ENCODE peak calls at places on chromosomes 5 and 9, in ten cellular contexts. Z, F, M, I, Q, K, Y, V, U and G are unnamed samples. For H3K27me3, the result is how much of the 10 kb centered on the place peaks cover.

GRCh38 chr5:134029156-134029555 is 24.4 kb upstream of the VDAC1 start:
- DNase-seq in V (no peak), K (no peak), M (peak), Y (no peak), U (no peak), I (peak), Q (no peak), F (no peak), Z (no peak), G (no peak)

GRCh38 chr5:55218966-55219365 is 8.1 kb downstream of the MCIDAS start:
- DNase-seq in U (no peak), Y (no peak), F (peak), I (no peak), V (no peak), Z (no peak), M (peak), K (no peak), Q (no peak), G (peak)

GRCh38 chr9:76115396-76115795 is 224.9 kb downstream of the PCSK5 start:
- DNase-seq in F (no peak), I (no peak), Q (no peak), M (no peak), Y (no peak), Z (no peak), V (no peak), U (no peak), K (no peak), G (no peak)

GRCh38 chr5:54357371-54358058 is 47.1 kb upstream of the ARL15 start:
- DNase-seq in K (no peak), Z (no peak), F (no peak), V (no peak), I (no peak), U (no peak), Q (no peak), M (no peak), Y (peak), G (no peak)

GRCh38 chr9:128102861-128103588 is 24.5 kb downstream of the PTGES2 start:
- DNase-seq in Y (no peak), K (peak), Z (peak), V (no peak), F (no peak), I (no peak), M (no peak), Q (no peak), U (peak), G (peak)

GRCh38 chr5:133245191-133246052 is 193.6 kb downstream of the HSPA4 start:
- DNase-seq in M (peak), I (peak), K (no peak), V (no peak), F (no peak), Y (peak), Z (no peak), Q (no peak), U (no peak), G (peak)

GRCh38 chr9:91192379-91192775 is 169.3 kb downstream of the AUH start:
- DNase-seq in Y (no peak), M (no peak), F (no peak), K (no peak), Q (no peak), Z (peak), U (peak), V (no peak), I (peak), G (no peak)

GRCh38 chr9:130255638-130255930 is 10.0 kb upstream of the HMCN2 start:
- DNase-seq in Q (no peak), I (no peak), M (no peak), F (no peak), Y (no peak), K (no peak), Z (no peak), V (no peak), U (no peak), G (no peak)

GRCh38 chr9:96417610-96418073 is 528 bp downstream of the ZNF367 start:
- DNase-seq in Q (no peak), Y (no peak), M (no peak), F (no peak), V (no peak), I (no peak), K (peak), Z (peak), U (peak), G (no peak)

GRCh38 chr9:131266301-131267229 is 9.7 kb downstream of the FAM78A start:
- DNase-seq in F (no peak), M (peak), Q (no peak), Y (no peak), Z (peak), U (no peak), V (no peak), I (no peak), K (no peak), G (peak)

GRCh38 chr9:82553654-82554366 is 509.1 kb downstream of the RASEF start:
- DNase-seq in F (no peak), U (no peak), Z (no peak), V (no peak), Q (no peak), K (no peak), I (peak), M (peak), Y (peak), G (no peak)

GRCh38 chr5:160479926-160480325 is 58.3 kb downstream of the PTTG1 start:
- DNase-seq in U (peak), F (no peak), Y (no peak), I (peak), K (no peak), M (peak), V (no peak), Q (no peak), Z (no peak), G (no peak)

GRCh38 chr9:95963659-95964058 is 88.2 kb downstream of the ERCC6L2 start:
- DNase-seq in Q (no peak), V (no peak), F (no peak), K (no peak), Z (no peak), I (no peak), M (no peak), Y (no peak), U (no peak), G (no peak)

GRCh38 chr5:132179410-132179809 is 48.2 kb downstream of the P4HA2 start:
- DNase-seq in M (no peak), Q (no peak), Y (no peak), Z (no peak), V (no peak), F (no peak), K (no peak), I (no peak), U (no peak), G (no peak)

GRCh38 chr9:3856592-3856991 is 330.8 kb upstream of the RFX3 start:
- DNase-seq in V (no peak), U (no peak), Z (no peak), F (no peak), Q (no peak), I (peak), M (peak), Y (no peak), K (no peak), G (no peak)

GRCh38 chr5:125093776-125094175 is 347.3 kb upstream of the ZNF608 start:
- DNase-seq in I (peak), Y (peak), K (no peak), F (no peak), Q (no peak), U (no peak), M (peak), Z (no peak), V (no peak), G (no peak)

GRCh38 chr5:170333161-170333909 is 35.8 kb upstream of the LCP2 start:
- DNase-seq in V (peak), Z (no peak), U (no peak), M (no peak), Y (peak), K (no peak), Q (no peak), F (no peak), I (no peak), G (no peak)

GRCh38 chr9:76595645-76596044 is 136.7 kb downstream of the GCNT1 start:
- DNase-seq in V (no peak), F (no peak), Q (no peak), U (no peak), Z (no peak), I (no peak), Y (no peak), K (no peak), M (no peak), G (no peak)

DNA sequence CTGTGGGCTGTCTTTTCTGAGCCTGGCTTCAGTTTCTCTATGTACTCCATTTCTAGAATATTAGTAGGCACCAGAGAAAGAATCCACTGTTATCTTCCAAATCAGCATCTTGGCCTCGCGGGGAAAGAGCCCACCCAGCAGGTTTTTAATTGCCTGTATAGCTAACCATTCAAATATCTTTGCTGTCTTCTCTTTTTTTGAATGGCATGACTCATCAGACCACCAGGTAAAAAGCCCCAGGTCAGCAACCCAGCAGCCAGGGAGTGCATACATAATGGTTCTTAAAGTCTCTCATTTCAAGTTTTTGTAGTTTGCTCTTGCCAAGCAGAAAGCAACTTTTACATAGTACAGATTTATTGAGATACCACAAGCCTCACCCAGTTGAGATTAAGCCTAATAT is 50.7 kb downstream of the TMEM167A start:
- DNase-seq in U (no peak), Q (no peak), F (no peak), V (no peak), I (no peak), Y (no peak), Z (no peak), K (no peak), M (no peak), G (peak)
- H3K4me3 ChIP-seq in U (no peak), Q (no peak), F (no peak), V (no peak), I (no peak), Y (no peak), Z (no peak), K (no peak), M (no peak), G (no peak)

DNA sequence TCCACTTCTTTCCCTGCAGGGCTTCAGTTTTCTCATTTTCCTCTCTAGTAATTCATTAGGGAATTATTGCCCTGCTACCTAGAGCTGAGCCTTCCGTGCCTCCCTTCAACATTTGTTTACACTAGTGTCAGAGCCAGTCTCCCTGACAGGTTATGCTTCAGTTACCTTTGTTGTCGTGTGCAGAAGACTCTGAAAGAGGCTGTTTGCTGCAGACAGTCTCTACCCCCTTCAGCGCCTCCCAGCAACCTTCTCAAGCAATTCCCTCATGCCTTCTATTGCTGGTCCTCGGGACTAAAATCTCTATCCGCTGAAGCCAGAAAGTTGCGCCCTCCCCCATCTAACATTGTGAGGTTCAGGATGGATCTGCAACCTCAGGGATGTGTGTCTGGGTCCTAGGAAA is 12.8 kb downstream of the RALGPS1 start:
- DNase-seq in I (no peak), V (no peak), Z (no peak), F (no peak), U (no peak), M (no peak), Q (no peak), K (no peak), Y (no peak), G (no peak)
- H3K27me3 ChIP-seq in I (under half), V (under half), Z (under half), F (under half), U (under half), M (under half), Q (under half), K (under half), Y (under half), G (under half)

GRCh38 chr9:94922098-94922607 is 195.7 kb downstream of the AOPEP start:
- DNase-seq in Y (peak), Z (no peak), V (no peak), M (peak), F (no peak), K (peak), Q (peak), U (peak), I (peak), G (no peak)
- H3K4me3 ChIP-seq in Y (no peak), Z (peak), V (no peak), M (peak), F (peak), K (no peak), Q (peak), U (no peak), I (no peak), G (no peak)

DNA sequence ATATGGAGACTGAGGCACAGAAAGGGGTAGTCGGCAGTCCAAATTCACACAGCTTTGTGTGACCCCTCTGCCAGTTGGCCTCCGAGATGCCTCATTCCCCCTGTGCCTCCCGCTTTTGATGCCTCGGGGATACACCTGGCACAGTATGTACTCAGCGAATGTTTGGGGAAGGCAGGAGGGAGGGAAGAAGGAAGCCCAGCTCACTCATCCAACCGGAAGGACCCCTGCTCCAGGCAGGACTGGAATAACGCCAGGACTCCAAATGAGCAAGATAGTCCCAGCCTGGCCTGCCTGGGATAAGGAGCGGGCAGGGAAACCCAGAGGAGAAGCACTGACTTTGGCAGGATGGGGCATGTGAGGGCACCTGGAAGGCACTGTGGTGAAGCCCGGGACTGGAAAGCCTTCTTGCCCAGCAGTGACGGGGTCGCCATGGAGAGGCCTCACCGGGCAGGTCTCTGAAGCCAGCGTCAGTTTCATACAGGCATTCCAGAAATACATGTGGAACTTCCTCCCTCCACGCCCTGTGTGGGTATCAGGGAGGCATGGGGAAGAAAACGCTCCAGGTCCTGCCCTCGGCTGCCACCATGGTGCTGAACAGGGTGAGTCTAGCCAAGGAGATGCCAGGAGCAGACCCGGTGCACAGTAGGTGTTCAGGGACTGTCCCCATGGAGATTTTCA is 20.3 kb downstream of the LMX1B start:
- DNase-seq in F (no peak), M (no peak), Z (no peak), Y (no peak), U (no peak), Q (no peak), I (no peak), K (no peak), V (no peak), G (no peak)
- H3K27me3 ChIP-seq in F (under half), M (under half), Z (under half), Y (half or more), U (under half), Q (half or more), I (half or more), K (under half), V (half or more), G (half or more)